ENCODE peak calls at places on chromosomes 4 and X, in seven cellular contexts. P is cardiac muscle cell; T is D341Med; K is NCI-H2171 treated with DMSO at 0.1 percent for 48 hours; X is aorta; N is dorsolateral prefrontal cortex; O is activated naive CD4-positive, alpha-beta T cell. C is an unnamed sample.

GRCh38 chr4:126268106-126268505 is 953.4 kb downstream of the FAT4 start:
- DNase-seq in P (peak), T (no peak), K (no peak), X (no peak), N (no peak), O (no peak), C (no peak)

GRCh38 chrX:140733766-140734342 is 24.3 kb downstream of the LINC00632 start:
- DNase-seq in P (peak), T (peak), K (peak), X (no peak), N (peak), O (no peak), C (no peak)

GRCh38 chrX:73851014-73852009 is 288.3 kb downstream of the CHIC1 start:
- DNase-seq in P (no peak), T (no peak), K (no peak), X (peak), N (peak), O (no peak), C (no peak)

GRCh38 chrX:54695816-54696487 is 102.1 kb downstream of the ITIH6 start:
- DNase-seq in P (no peak), T (no peak), K (no peak), X (no peak), N (no peak), O (no peak), C (peak)

GRCh38 chrX:136065044-136065671 is 79.9 kb downstream of the SLC9A6 start:
- DNase-seq in P (peak), T (peak), K (peak), X (peak), N (peak), O (no peak), C (no peak)

GRCh38 chr4:101806914-101807313 is 16.4 kb downstream of the BANK1 start:
- DNase-seq in P (peak), T (no peak), K (peak), X (no peak), N (no peak), O (no peak), C (no peak)

GRCh38 chr4:127055349-127055748 is 577.4 kb upstream of the INTU start:
- DNase-seq in P (peak), T (peak), K (no peak), X (no peak), N (peak), O (no peak), C (no peak)

GRCh38 chr4:165079476-165079875 is 25.8 kb downstream of the TRIM75 start:
- DNase-seq in P (peak), T (no peak), K (no peak), X (peak), N (no peak), O (no peak), C (no peak)

GRCh38 chrX:22699591-22700091 is 300.1 kb upstream of the DDX53 start:
- DNase-seq in P (no peak), T (no peak), K (no peak), X (no peak), N (no peak), O (no peak), C (no peak)

GRCh38 chrX:103817502-103817901 is 14.6 kb downstream of the RAB9B start:
- DNase-seq in P (peak), T (no peak), K (peak), X (no peak), N (no peak), O (no peak), C (no peak)

GRCh38 chrX:15204130-15204751 is 65.6 kb downstream of the ASB9 start:
- DNase-seq in P (no peak), T (no peak), K (no peak), X (no peak), N (no peak), O (no peak), C (no peak)

GRCh38 chrX:13066391-13066790 is 22.0 kb upstream of the FAM9C start:
- DNase-seq in P (no peak), T (no peak), K (no peak), X (no peak), N (no peak), O (no peak), C (no peak)

GRCh38 chrX:133229361-133229760 is 11.2 kb upstream of the TFDP3 start:
- DNase-seq in P (no peak), T (no peak), K (peak), X (no peak), N (no peak), O (no peak), C (no peak)

GRCh38 chrX:21645437-21646220 is 12.5 kb downstream of the KLHL34 start:
- DNase-seq in P (no peak), T (no peak), K (no peak), X (no peak), N (no peak), O (no peak), C (no peak)

GRCh38 chrX:45142185-45142584 is 58.5 kb downstream of the DIPK2B start:
- DNase-seq in P (no peak), T (peak), K (no peak), X (no peak), N (no peak), O (no peak), C (no peak)

GRCh38 chr4:94947681-94948108 is 189.9 kb downstream of the BMPR1B start:
- DNase-seq in P (no peak), T (no peak), K (no peak), X (no peak), N (no peak), O (no peak), C (no peak)

GRCh38 chrX:12770440-12770839 is 20.8 kb upstream of the PRPS2 start:
- DNase-seq in P (peak), T (no peak), K (peak), X (no peak), N (no peak), O (no peak), C (no peak)

GRCh38 chr4:108646706-108647105 is 3.7 kb upstream of the OSTC start:
- DNase-seq in P (no peak), T (no peak), K (no peak), X (no peak), N (no peak), O (no peak), C (no peak)

GRCh38 chr4:123017636-123018390 is 95.4 kb upstream of the NUDT6 start:
- DNase-seq in P (peak), T (no peak), K (peak), X (no peak), N (no peak), O (no peak), C (no peak)

GRCh38 chr4:28948501-28948900 is 1771.7 kb upstream of the PCDH7 start:
- DNase-seq in P (peak), T (no peak), K (no peak), X (no peak), N (no peak), O (no peak), C (no peak)

GRCh38 chrX:15714529-15714928 is 23.5 kb upstream of the CA5B start:
- DNase-seq in P (peak), T (no peak), K (peak), X (no peak), N (no peak), O (no peak), C (no peak)